ENCODE peak calls at places on chromosomes 7 and 10, in seven cellular contexts. One of them, this sample, is unnamed.
A peak's percentile ranks its signal among the peaks of the same experiment; 100 is the strongest.

GRCh38 chr10:101974091-101974799 is 81.7 kb downstream of the ARMH3 start:
- DNase-seq in breast epithelium: no peak
- DNase-seq in KG1: no peak
- DNase-seq in testis: no peak
- DNase-seq in G401: no peak
- DNase-seq in NCI-H1436: no peak
- DNase-seq in AG04450: no peak
- DNase-seq in this sample: no peak

GRCh38 chr7:135774284-135774683 is 25.7 kb upstream of the FAM180A start:
- DNase-seq in AG04450: peak; percentile 29
- DNase-seq in KG1: no peak
- DNase-seq in breast epithelium: peak; percentile 45
- DNase-seq in testis: no peak
- DNase-seq in G401: no peak
- DNase-seq in NCI-H1436: peak; percentile 41
- DNase-seq in this sample: no peak

GRCh38 chr10:30185916-30186315 is 126.5 kb upstream of the JCAD start:
- DNase-seq in NCI-H1436: no peak
- DNase-seq in testis: no peak
- DNase-seq in breast epithelium: no peak
- DNase-seq in G401: no peak
- DNase-seq in AG04450: peak; percentile 51
- DNase-seq in KG1: no peak
- DNase-seq in this sample: peak; percentile 72

GRCh38 chr7:108452707-108453106 is 3.5 kb downstream of the NRCAM start:
- DNase-seq in testis: no peak
- DNase-seq in AG04450: no peak
- DNase-seq in NCI-H1436: peak; percentile 26
- DNase-seq in breast epithelium: no peak
- DNase-seq in KG1: no peak
- DNase-seq in G401: peak; percentile 39
- DNase-seq in this sample: no peak

GRCh38 chr7:121498816-121499215 is 102.7 kb upstream of the FAM3C start:
- DNase-seq in G401: no peak
- DNase-seq in KG1: no peak
- DNase-seq in breast epithelium: no peak
- DNase-seq in AG04450: no peak
- DNase-seq in testis: no peak
- DNase-seq in NCI-H1436: no peak
- DNase-seq in this sample: no peak

GRCh38 chr10:48464121-48464870 is 140.6 kb downstream of the ARHGAP22 start:
- DNase-seq in G401: no peak
- DNase-seq in testis: no peak
- DNase-seq in KG1: no peak
- DNase-seq in NCI-H1436: no peak
- DNase-seq in AG04450: no peak
- DNase-seq in breast epithelium: peak; percentile 14
- DNase-seq in this sample: no peak

GRCh38 chr10:102509387-102509786 is 5.6 kb downstream of the SUFU start:
- DNase-seq in NCI-H1436: no peak
- DNase-seq in testis: no peak
- DNase-seq in AG04450: no peak
- DNase-seq in breast epithelium: no peak
- DNase-seq in KG1: no peak
- DNase-seq in G401: no peak
- DNase-seq in this sample: no peak

GRCh38 chr7:106604303-106604918 is 56.5 kb downstream of the CCDC71L start:
- DNase-seq in KG1: no peak
- DNase-seq in testis: no peak
- DNase-seq in NCI-H1436: no peak
- DNase-seq in G401: no peak
- DNase-seq in breast epithelium: no peak
- DNase-seq in AG04450: no peak
- DNase-seq in this sample: no peak

GRCh38 chr7:46759711-46760480 is 822.0 kb downstream of the TNS3 start:
- DNase-seq in testis: no peak
- DNase-seq in KG1: no peak
- DNase-seq in AG04450: no peak
- DNase-seq in G401: no peak
- DNase-seq in NCI-H1436: no peak
- DNase-seq in breast epithelium: no peak
- DNase-seq in this sample: peak; percentile 37

GRCh38 chr7:73976761-73977625 is 51.0 kb upstream of the ELN start:
- DNase-seq in AG04450: no peak
- DNase-seq in breast epithelium: no peak
- DNase-seq in testis: no peak
- DNase-seq in KG1: no peak
- DNase-seq in G401: no peak
- DNase-seq in NCI-H1436: no peak
- DNase-seq in this sample: no peak

GRCh38 chr7:137572071-137572784 is 228.7 kb upstream of the PTN start:
- DNase-seq in G401: no peak
- DNase-seq in breast epithelium: no peak
- DNase-seq in AG04450: no peak
- DNase-seq in testis: no peak
- DNase-seq in KG1: no peak
- DNase-seq in NCI-H1436: no peak
- DNase-seq in this sample: no peak

GRCh38 chr10:1041514-1041913 is 7.4 kb downstream of the IDI1 start:
- DNase-seq in NCI-H1436: no peak
- DNase-seq in G401: no peak
- DNase-seq in breast epithelium: no peak
- DNase-seq in testis: no peak
- DNase-seq in AG04450: no peak
- DNase-seq in KG1: no peak
- DNase-seq in this sample: no peak

GRCh38 chr7:151807876-151808275 is 69.0 kb downstream of the PRKAG2 start:
- DNase-seq in G401: no peak
- DNase-seq in breast epithelium: no peak
- DNase-seq in testis: no peak
- DNase-seq in AG04450: no peak
- DNase-seq in NCI-H1436: no peak
- DNase-seq in KG1: no peak
- DNase-seq in this sample: no peak

GRCh38 chr7:36305648-36306047 is 84.0 kb upstream of the ANLN start:
- DNase-seq in NCI-H1436: no peak
- DNase-seq in KG1: no peak
- DNase-seq in testis: peak; percentile 11
- DNase-seq in breast epithelium: no peak
- DNase-seq in G401: no peak
- DNase-seq in AG04450: no peak
- DNase-seq in this sample: no peak

GRCh38 chr10:123433539-123433938 is 232.6 kb upstream of the GPR26 start:
- DNase-seq in AG04450: no peak
- DNase-seq in NCI-H1436: no peak
- DNase-seq in KG1: no peak
- DNase-seq in G401: no peak
- DNase-seq in testis: no peak
- DNase-seq in breast epithelium: no peak
- DNase-seq in this sample: no peak

GRCh38 chr10:132546567-132547420 is 9.2 kb downstream of the INPP5A start:
- DNase-seq in testis: no peak
- DNase-seq in KG1: peak; percentile 11
- DNase-seq in breast epithelium: no peak
- DNase-seq in AG04450: no peak
- DNase-seq in NCI-H1436: no peak
- DNase-seq in G401: peak; percentile 44
- DNase-seq in this sample: no peak

GRCh38 chr10:119493155-119493554 is 49.4 kb downstream of the RGS10 start:
- DNase-seq in testis: no peak
- DNase-seq in AG04450: no peak
- DNase-seq in KG1: no peak
- DNase-seq in G401: no peak
- DNase-seq in breast epithelium: no peak
- DNase-seq in NCI-H1436: no peak
- DNase-seq in this sample: no peak

GRCh38 chr10:3874988-3875841 is 90.2 kb upstream of the KLF6 start:
- DNase-seq in G401: no peak
- DNase-seq in NCI-H1436: no peak
- DNase-seq in breast epithelium: peak; percentile 17
- DNase-seq in KG1: no peak
- DNase-seq in testis: no peak
- DNase-seq in AG04450: no peak
- DNase-seq in this sample: no peak

GRCh38 chr7:33050425-33051318 is 11.9 kb downstream of the NT5C3A start:
- DNase-seq in testis: peak; percentile 29
- DNase-seq in NCI-H1436: no peak
- DNase-seq in AG04450: no peak
- DNase-seq in breast epithelium: no peak
- DNase-seq in KG1: peak; percentile 89
- DNase-seq in G401: peak; percentile 27
- DNase-seq in this sample: no peak

GRCh38 chr7:26278769-26279168 is 12.9 kb upstream of the SNX10 start:
- DNase-seq in KG1: peak; percentile 29
- DNase-seq in breast epithelium: no peak
- DNase-seq in G401: peak; percentile 36
- DNase-seq in NCI-H1436: no peak
- DNase-seq in testis: no peak
- DNase-seq in AG04450: no peak
- DNase-seq in this sample: no peak

GRCh38 chr10:113689057-113689456 is 9.3 kb downstream of the CASP7 start:
- DNase-seq in KG1: no peak
- DNase-seq in testis: no peak
- DNase-seq in G401: no peak
- DNase-seq in NCI-H1436: no peak
- DNase-seq in breast epithelium: no peak
- DNase-seq in AG04450: no peak
- DNase-seq in this sample: no peak

This sample was measured in AG09319.